ENCODE peak calls at places on chromosomes 6 and 20, in five cellular contexts. G, F, W, N and H are unnamed samples.

GRCh38 chr6:28710466-28711191 is 184.9 kb downstream of the GPX5 start:
- DNase-seq in G (no peak), F (peak; percentile 67), N (peak; percentile 80), W (no peak), H (no peak)

GRCh38 chr6:156543431-156543830 is 233.7 kb upstream of the ARID1B start:
- DNase-seq in F (no peak), W (no peak), G (no peak), N (no peak), H (no peak)

GRCh38 chr6:84361372-84362179 is 134.1 kb upstream of the CEP162 start:
- DNase-seq in W (no peak), G (no peak), N (no peak), F (no peak), H (no peak)

GRCh38 chr6:114580882-114581281 is 238.1 kb upstream of the HS3ST5 start:
- DNase-seq in F (no peak), W (no peak), N (no peak), G (no peak), H (no peak)

GRCh38 chr6:84082693-84083265 is 49.2 kb downstream of the MRAP2 start:
- DNase-seq in F (no peak), N (peak; percentile 46), G (no peak), W (no peak), H (no peak)

GRCh38 chr6:161068296-161068695 is 76.7 kb downstream of the MAP3K4 start:
- DNase-seq in G (no peak), F (no peak), N (no peak), W (no peak), H (no peak)

GRCh38 chr6:44704240-44705150 is 317.0 kb downstream of the CDC5L start:
- DNase-seq in G (no peak), N (no peak), F (no peak), W (no peak), H (no peak)

GRCh38 chr20:32067234-32067821 is 15.3 kb downstream of the HCK start:
- DNase-seq in G (no peak), N (no peak), F (peak; percentile 14), W (no peak), H (no peak)

GRCh38 chr6:156865019-156865629 is 87.9 kb downstream of the ARID1B start:
- DNase-seq in N (no peak), W (no peak), F (peak; percentile 9), G (no peak), H (no peak)

GRCh38 chr20:48283470-48284110 is 498.3 kb upstream of the SULF2 start:
- DNase-seq in F (peak; percentile 90), N (no peak), G (peak; percentile 62), W (no peak), H (no peak)

GRCh38 chr6:77373955-77374354 is 89.3 kb downstream of the HTR1B start:
- DNase-seq in W (no peak), N (no peak), F (no peak), G (no peak), H (no peak)

GRCh38 chr6:77366798-77367197 is 96.5 kb downstream of the HTR1B start:
- DNase-seq in G (no peak), W (no peak), F (no peak), N (no peak), H (no peak)

DNA sequence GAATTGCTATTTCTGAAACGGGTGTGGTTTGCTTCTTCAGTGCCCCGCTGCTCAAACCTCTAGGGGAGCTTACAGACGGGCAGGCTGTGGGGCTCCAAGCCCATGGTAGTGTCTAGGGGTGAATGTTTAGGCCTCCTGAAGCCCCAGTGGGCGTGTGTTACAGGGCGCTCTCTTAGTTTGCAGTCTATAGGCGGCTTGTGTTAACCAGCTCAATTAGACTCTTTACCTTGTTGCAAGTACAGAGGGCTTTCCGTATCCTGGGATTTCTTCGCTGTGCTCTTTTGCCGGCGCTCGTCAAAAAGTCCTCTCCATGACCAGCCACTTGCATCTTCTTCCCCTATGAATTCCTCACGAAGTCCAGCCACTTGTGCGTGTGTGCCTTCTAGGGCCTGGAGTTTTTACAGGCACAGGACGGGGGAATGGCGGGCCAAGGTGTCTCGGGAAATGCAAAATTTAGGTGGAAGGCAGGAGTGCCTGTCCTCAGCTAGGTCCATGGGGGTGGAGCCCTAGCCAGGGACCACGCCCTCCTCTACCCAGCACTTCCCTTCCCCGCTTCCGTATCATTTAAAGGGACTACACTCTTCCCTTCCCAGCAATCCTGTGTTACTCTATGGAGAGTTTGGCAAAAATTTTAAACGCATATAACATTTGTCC is 94.5 kb downstream of the HTR1B start:
- DNase-seq in G (peak; percentile 21), N (peak; percentile 64), F (no peak), W (no peak), H (no peak)
- H3K4me3 ChIP-seq in G (peak overlapping the region; percentile 17), N (peak overlapping the region; percentile 68), F (no peak overlapping the region), W (peak overlapping the region; percentile 31), H (no peak overlapping the region)

GRCh38 chr6:112224088-112224487 is 30.3 kb downstream of the LAMA4 start:
- DNase-seq in N (no peak), W (no peak), G (no peak), F (no peak), H (no peak)

GRCh38 chr6:112227992-112228391 is 26.4 kb downstream of the LAMA4 start:
- DNase-seq in F (no peak), N (no peak), W (no peak), G (no peak), H (no peak)

GRCh38 chr6:112225691-112226090 is 28.7 kb downstream of the LAMA4 start:
- DNase-seq in N (no peak), F (no peak), W (no peak), G (no peak), H (no peak)

GRCh38 chr6:112228480-112229332 is 25.7 kb downstream of the LAMA4 start:
- DNase-seq in G (no peak), W (no peak), F (no peak), N (no peak), H (no peak)

GRCh38 chr6:112227411-112227810 is 27.0 kb downstream of the LAMA4 start:
- DNase-seq in W (no peak), F (no peak), N (no peak), G (no peak), H (no peak)
- TF ChIP-seq CTCF in W (no peak), F (no peak), N (no peak), G (no peak), H (no peak)

DNA sequence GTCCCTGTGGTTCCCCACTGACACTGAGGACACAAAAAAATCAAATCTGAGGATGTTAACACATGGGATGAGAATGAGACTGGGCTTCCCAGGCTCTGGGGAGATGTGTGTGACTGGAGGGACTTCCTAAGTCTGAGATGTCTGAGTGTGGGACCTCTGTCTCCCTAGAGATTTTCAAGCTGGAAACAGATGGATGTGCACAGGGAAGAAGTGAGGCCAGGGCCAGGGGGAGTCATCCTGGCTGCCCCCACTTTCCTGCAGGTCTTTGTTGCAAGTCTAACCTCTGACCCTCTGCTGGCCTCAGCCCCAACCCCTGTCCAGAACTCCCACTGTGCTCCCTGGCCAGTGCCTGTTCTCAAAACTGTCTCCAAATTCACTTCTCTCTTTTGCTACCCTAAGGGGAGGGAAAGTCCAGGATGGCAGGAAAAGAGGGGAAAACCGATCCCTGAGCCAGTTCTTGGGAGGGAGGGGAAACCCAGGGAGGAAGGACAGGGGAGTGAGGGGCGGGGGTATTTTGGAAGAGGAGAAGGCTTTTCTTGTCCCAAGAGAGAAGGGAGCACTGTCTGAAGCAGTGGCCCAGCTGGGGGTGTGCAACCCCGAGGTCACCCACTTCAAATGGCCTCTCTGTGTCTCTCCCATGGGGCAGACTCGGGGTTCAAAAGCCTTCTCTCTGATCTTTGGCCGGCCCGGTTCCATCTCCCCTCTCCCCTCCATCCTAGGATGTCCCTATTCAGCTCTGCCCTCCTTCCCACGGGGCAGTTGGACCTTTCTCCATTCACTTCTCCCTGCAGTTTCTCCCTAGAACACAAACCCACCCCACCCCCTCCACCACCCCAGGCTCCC is 3.1 kb downstream of the PPP1R18 start:
- DNase-seq in W (peak; percentile 83), F (peak; percentile 53), G (no peak), N (no peak), H (no peak)
- H3K4me1 ChIP-seq in W (peaks cover 49% of the 10 kb centered on the region), F (peaks cover 43% of the 10 kb centered on the region), G (peaks cover 68% of the 10 kb centered on the region), N (peaks cover 48% of the 10 kb centered on the region), H (peaks cover 37% of the 10 kb centered on the region)

GRCh38 chr6:37518116-37518515 is 18.4 kb upstream of the CCDC167 start:
- DNase-seq in W (peak; percentile 73), N (no peak), F (no peak), G (no peak), H (no peak)
- H3K4me3 ChIP-seq in W (no peak overlapping the region), N (no peak overlapping the region), F (no peak overlapping the region), G (no peak overlapping the region), H (peak overlapping the region; percentile 52)

DNA sequence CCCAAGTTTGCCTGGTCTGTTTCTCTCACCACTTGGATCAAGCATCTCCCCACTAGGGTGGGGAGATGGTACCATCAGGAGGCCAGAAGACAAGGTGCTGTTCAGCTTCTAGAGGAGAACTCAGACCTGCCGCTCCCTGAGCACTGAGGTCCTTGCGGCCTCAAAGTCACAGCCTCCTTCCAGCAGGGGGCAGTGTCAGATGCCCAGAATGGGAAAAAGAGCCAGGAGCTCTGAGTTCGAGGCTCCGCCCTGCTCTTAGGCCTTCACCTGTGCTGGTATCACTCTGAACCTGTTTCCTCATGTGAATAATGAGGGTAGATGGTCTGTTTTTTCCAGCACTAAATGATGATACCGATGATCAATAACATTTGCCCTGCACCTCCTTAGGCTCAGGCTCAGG is 68.7 kb downstream of the TOX2 start:
- DNase-seq in F (no peak), G (no peak), W (no peak), N (peak; percentile 62), H (peak; percentile 35)
- TF ChIP-seq CTCF in F (no peak), G (no peak), W (no peak), N (peak; percentile 67), H (no peak)

DNA sequence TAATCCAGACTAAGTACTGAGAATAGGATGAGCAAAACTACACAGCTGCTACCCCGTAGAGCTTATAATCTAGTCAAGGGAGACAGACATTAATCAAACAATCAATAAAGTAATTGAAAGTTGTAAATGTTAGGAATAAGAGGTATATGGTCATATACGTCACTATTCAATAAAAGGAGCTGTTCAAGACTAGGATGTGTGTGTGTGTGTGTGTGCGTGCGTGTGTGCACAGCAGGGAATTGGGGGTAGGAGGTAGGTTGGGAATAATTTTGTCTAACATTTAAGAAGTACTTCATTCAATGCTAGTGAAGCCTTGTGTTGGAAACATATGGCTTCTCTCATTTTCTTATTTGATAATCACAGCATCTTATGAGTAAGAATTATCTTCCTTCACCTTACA is 41.8 kb downstream of the SESN1 start:
- DNase-seq in G (no peak), N (no peak), W (no peak), F (no peak), H (no peak)
- H3K4me1 ChIP-seq in G (peaks cover 10% of the 10 kb centered on the region), N (peaks cover 10% of the 10 kb centered on the region), W (peaks cover 34% of the 10 kb centered on the region), F (peaks cover 20% of the 10 kb centered on the region), H (no peaks in the 10 kb centered on the region)

DNA sequence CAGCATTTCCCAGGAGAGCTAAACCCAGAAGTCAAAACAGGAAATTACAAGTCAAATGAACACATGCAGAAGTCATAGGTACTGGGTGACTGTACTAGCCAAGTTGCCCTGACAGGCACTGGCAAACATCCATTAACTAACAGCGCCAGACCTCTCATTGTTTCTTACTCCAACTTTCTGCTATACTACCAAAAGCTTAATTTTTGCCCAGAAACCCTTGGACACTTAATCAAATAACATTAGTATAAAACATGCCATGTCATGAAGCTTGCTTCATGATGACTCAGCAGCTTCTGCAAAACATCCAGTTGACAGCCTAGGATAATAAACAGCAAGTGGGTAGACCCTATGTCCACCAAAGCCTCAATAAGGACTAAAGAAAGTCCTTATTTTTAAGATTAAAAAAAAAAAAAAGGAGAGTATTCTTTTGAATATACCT is 3.5 kb downstream of the NUP153 start:
- DNase-seq in G (peak; percentile 47), F (peak; percentile 80), W (no peak), N (no peak), H (no peak)
- H3K4me3 ChIP-seq in G (no peak overlapping the region), F (no peak overlapping the region), W (peak overlapping the region; percentile 15), N (peak overlapping the region; percentile 75), H (no peak overlapping the region)

GRCh38 chr6:11621119-11621518 is 83.6 kb downstream of the TMEM170B start:
- DNase-seq in G (no peak), F (no peak), N (no peak), W (no peak), H (no peak)
- TF ChIP-seq CTCF in G (no peak), F (no peak), N (no peak), W (no peak), H (no peak)